ENCODE peak calls at places on chromosomes 13 and 19, in nine cellular contexts. T is breast epithelium, D is GM12892, N is GM23338, V is prostate gland, R is SK-N-SH, O is stomach, M is GM12891, F is suprapubic skin. G is an unnamed sample.

GRCh38 chr19:9937001-9937411 is 691 bp upstream of the OLFM2 start:
- DNase-seq in T (no peak), D (no peak), N (peak; percentile 92), V (no peak), R (peak; percentile 35), O (no peak), M (no peak), F (no peak), G (no peak)

GRCh38 chr13:20457670-20458069 is 68.0 kb downstream of the CRYL1 start:
- DNase-seq in T (no peak), D (no peak), N (no peak), V (no peak), R (no peak), O (no peak), M (no peak), F (no peak), G (peak; percentile 31)

GRCh38 chr19:55461259-55461973 is at the start of gene ISOC2:
- DNase-seq in T (peak; percentile 100), D (peak; percentile 100), N (peak; percentile 100), V (peak; percentile 100), R (peak; percentile 97), O (peak; percentile 100), M (peak; percentile 100), F (peak; percentile 100), G (peak; percentile 100)

GRCh38 chr19:4988770-4989251 is 19.9 kb downstream of the KDM4B start:
- DNase-seq in T (no peak), D (no peak), N (no peak), V (no peak), R (no peak), O (no peak), M (no peak), F (peak; percentile 84), G (no peak)

GRCh38 chr13:111873676-111874178 is 193.2 kb upstream of the SOX1 start:
- DNase-seq in T (no peak), D (no peak), N (no peak), V (no peak), R (no peak), O (no peak), M (no peak), F (no peak), G (peak; percentile 53)

GRCh38 chr13:49740870-49741269 is 49.6 kb upstream of the EBPL start:
- DNase-seq in T (no peak), D (no peak), N (no peak), V (no peak), R (no peak), O (no peak), M (no peak), F (no peak), G (no peak)

GRCh38 chr13:21638319-21639282 is 32.3 kb upstream of the FGF9 start:
- DNase-seq in T (no peak), D (no peak), N (peak; percentile 49), V (no peak), R (peak; percentile 29), O (no peak), M (no peak), F (no peak), G (no peak)

GRCh38 chr13:107716241-107716640 is 499.1 kb downstream of the LIG4 start:
- DNase-seq in T (no peak), D (no peak), N (no peak), V (no peak), R (no peak), O (no peak), M (no peak), F (no peak), G (no peak)

GRCh38 chr19:3491396-3492119 is 8.3 kb upstream of the SMIM44 start:
- DNase-seq in T (no peak), D (no peak), N (no peak), V (no peak), R (peak; percentile 18), O (no peak), M (no peak), F (no peak), G (no peak)

GRCh38 chr19:44530777-44531176 is 1.3 kb upstream of the CEACAM20 start:
- DNase-seq in T (no peak), D (no peak), N (no peak), V (no peak), R (no peak), O (no peak), M (no peak), F (no peak), G (no peak)

GRCh38 chr19:33373701-33374405 is at the start of gene CEBPG:
- DNase-seq in T (no peak), D (no peak), N (peak; percentile 63), V (no peak), R (peak; percentile 88), O (peak; percentile 55), M (peak; percentile 63), F (peak; percentile 89), G (no peak)
- TF ChIP-seq POLR2AphosphoS5 in T (peak; percentile 73), D (peak; percentile 46), N (peak; percentile 73), V (peak; percentile 18), R (peak; percentile 62), O (no peak), M (peak; percentile 78), F (no peak), G (peak; percentile 85)

DNA sequence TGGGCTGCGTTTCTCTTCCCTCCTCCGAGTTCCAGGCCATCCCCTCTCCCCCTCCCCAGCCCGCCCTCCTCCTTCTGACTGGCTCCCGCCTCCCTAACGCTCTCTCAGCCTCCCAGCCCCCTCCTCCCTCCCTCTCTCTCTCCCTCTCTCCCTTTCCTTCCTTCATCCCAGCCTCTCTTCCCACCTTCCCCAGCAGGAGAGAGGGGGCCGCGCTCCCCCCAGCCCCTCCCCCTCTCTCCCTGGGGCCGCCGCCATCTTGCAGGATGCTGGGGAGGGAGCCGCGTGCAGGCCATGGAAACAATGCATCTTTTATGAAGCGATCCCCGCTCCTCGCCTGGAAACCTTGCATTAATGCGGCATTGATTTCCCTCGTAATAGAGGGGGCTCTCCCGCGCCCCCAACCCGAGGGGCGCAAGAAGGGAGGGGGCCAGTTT is 42.6 kb upstream of the ADGRL1 start:
- DNase-seq in T (peak; percentile 35), D (no peak), N (peak; percentile 95), V (peak; percentile 4), R (peak; percentile 85), O (no peak), M (no peak), F (no peak), G (no peak)
- TF ChIP-seq POLR2AphosphoS5 in T (no peak), D (no peak), N (peak; percentile 25), V (no peak), R (peak; percentile 20), O (no peak), M (no peak), F (no peak), G (no peak)

GRCh38 chr13:68026077-68026476 is 795.9 kb upstream of the PCDH9 start:
- DNase-seq in T (no peak), D (no peak), N (no peak), V (no peak), R (no peak), O (no peak), M (no peak), F (no peak), G (no peak)
- TF ChIP-seq POLR2AphosphoS5 in T (no peak), D (no peak), N (no peak), V (no peak), R (no peak), O (no peak), M (no peak), F (no peak), G (no peak)

GRCh38 chr13:109786457-109787134 is at the start of gene IRS2:
- DNase-seq in T (peak; percentile 95), D (peak; percentile 53), N (peak; percentile 93), V (peak; percentile 97), R (peak; percentile 95), O (peak; percentile 95), M (peak; percentile 53), F (peak; percentile 96), G (peak; percentile 98)

GRCh38 chr13:109785892-109786450 is 412 bp downstream of the IRS2 start:
- DNase-seq in T (no peak), D (no peak), N (peak; percentile 21), V (no peak), R (peak; percentile 70), O (no peak), M (no peak), F (no peak), G (no peak)

GRCh38 chr13:109783815-109784589 is 2.4 kb downstream of the IRS2 start:
- DNase-seq in T (peak; percentile 29), D (no peak), N (peak; percentile 32), V (no peak), R (peak; percentile 53), O (no peak), M (no peak), F (no peak), G (peak; percentile 72)

GRCh38 chr13:109784590-109785140 is 1.7 kb downstream of the IRS2 start:
- DNase-seq in T (peak; percentile 43), D (no peak), N (peak; percentile 79), V (peak; percentile 75), R (peak; percentile 88), O (peak; percentile 85), M (no peak), F (peak; percentile 78), G (peak; percentile 91)

DNA sequence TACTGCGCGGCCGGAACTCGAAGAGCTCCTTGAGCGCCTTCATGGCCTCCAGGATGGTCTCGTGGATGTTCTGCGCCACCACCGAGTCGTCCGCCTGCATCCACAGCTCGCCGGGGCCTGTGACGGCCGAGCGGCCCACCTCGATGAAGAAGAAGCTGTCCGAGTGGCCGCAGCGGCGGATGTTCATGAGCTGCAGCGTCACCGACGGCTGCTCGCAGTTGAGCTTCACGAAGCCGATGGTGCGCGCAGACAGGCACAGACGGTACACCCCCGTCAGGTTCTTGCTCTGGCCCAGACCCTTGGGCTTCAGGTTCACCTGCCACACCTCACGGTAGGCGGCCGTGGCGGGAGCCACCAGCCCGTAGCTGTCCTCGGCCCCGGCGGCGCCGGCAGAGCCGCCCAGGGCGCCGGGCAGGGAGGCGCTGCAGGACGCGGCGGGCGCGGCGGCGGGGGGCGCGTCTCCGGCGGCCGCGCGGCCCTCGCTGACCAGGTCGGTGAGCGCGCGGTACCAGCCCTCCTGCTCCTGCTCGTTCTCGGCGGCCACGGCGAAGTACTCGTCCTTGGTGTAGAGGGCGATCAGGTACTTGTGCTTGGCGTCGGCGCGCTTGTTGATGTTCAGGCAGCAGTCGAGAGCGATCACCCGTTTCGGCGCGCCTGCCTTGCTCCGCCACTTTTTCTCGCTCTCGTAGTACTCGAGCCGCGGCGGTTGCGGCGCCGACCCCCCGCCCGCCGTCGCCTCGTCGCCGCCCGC is 1.1 kb downstream of the IRS2 start:
- DNase-seq in T (peak; percentile 44), D (no peak), N (peak; percentile 50), V (no peak), R (peak; percentile 47), O (peak; percentile 61), M (no peak), F (peak; percentile 76), G (peak; percentile 92)
- TF ChIP-seq POLR2AphosphoS5 in T (peak; percentile 13), D (no peak), N (no peak), V (peak; percentile 13), R (no peak), O (no peak), M (no peak), F (no peak), G (peak; percentile 25)

G was measured in esophagus muscularis mucosa.